ENCODE peak calls at places on chromosome 14, in six cellular contexts. T is astrocyte of the spinal cord, C is choroid plexus epithelial cell, R is tibial artery, U is fibroblast of pulmonary artery, D is A673. E is an unnamed sample.
A peak's percentile ranks its signal among the peaks of the same experiment; 100 is the strongest.

GRCh38 chr14:54447231-54447692 is 6.1 kb upstream of the CNIH1 start:
- DNase-seq in T (no peak), C (peak; percentile 89), R (no peak), U (peak; percentile 92), D (no peak), E (peak; percentile 53)

GRCh38 chr14:37429618-37430017 is 165.4 kb downstream of the FOXA1 start:
- DNase-seq in T (no peak), C (no peak), R (no peak), U (no peak), D (no peak), E (no peak)

GRCh38 chr14:30558675-30559555 is at the start of gene G2E3:
- DNase-seq in T (peak; percentile 86), C (peak; percentile 87), R (peak; percentile 91), U (peak; percentile 84), D (peak; percentile 95), E (peak; percentile 80)

GRCh38 chr14:77390188-77390587 is 13.0 kb downstream of the SAMD15 start:
- DNase-seq in T (no peak), C (no peak), R (no peak), U (no peak), D (no peak), E (no peak)

GRCh38 chr14:22838631-22839041 is 2.3 kb downstream of the MMP14 start:
- DNase-seq in T (peak; percentile 80), C (peak; percentile 80), R (no peak), U (peak; percentile 75), D (no peak), E (peak; percentile 65)

GRCh38 chr14:95453713-95453980 is 62.8 kb downstream of the SYNE3 start:
- DNase-seq in T (no peak), C (no peak), R (no peak), U (no peak), D (no peak), E (no peak)

GRCh38 chr14:94689218-94689984 is 77.2 kb downstream of the SERPINA3 start:
- DNase-seq in T (peak; percentile 53), C (peak; percentile 61), R (peak; percentile 72), U (peak; percentile 53), D (peak; percentile 77), E (peak; percentile 48)

GRCh38 chr14:102991376-102991775 is 66.0 kb downstream of the CDC42BPB start:
- DNase-seq in T (no peak), C (no peak), R (no peak), U (no peak), D (no peak), E (no peak)

GRCh38 chr14:54398028-54398368 is 1.2 kb downstream of the CDKN3 start:
- DNase-seq in T (no peak), C (no peak), R (no peak), U (no peak), D (no peak), E (no peak)

GRCh38 chr14:28769358-28769757 is 2.8 kb downstream of the FOXG1 start:
- DNase-seq in T (no peak), C (no peak), R (no peak), U (no peak), D (no peak), E (no peak)

GRCh38 chr14:23895480-23895879 is 58.1 kb upstream of the DHRS4 start:
- DNase-seq in T (no peak), C (peak; percentile 4), R (no peak), U (peak; percentile 11), D (peak; percentile 14), E (peak; percentile 52)

GRCh38 chr14:36091096-36091495 is 85.4 kb downstream of the PTCSC3 start:
- DNase-seq in T (peak; percentile 94), C (peak; percentile 41), R (no peak), U (peak; percentile 4), D (peak; percentile 35), E (peak; percentile 7)

GRCh38 chr14:75127903-75128595 is 1.2 kb upstream of the NEK9 start:
- DNase-seq in T (no peak), C (no peak), R (no peak), U (no peak), D (no peak), E (no peak)

GRCh38 chr14:44914849-44915248 is 46.9 kb downstream of the KLHL28 start:
- DNase-seq in T (peak; percentile 9), C (peak; percentile 79), R (no peak), U (peak; percentile 47), D (no peak), E (peak; percentile 75)

GRCh38 chr14:102793531-102794328 is 16.5 kb downstream of the TRAF3 start:
- DNase-seq in T (no peak), C (no peak), R (no peak), U (no peak), D (no peak), E (no peak)

GRCh38 chr14:45135181-45135580 is 549 bp upstream of the FANCM start:
- DNase-seq in T (peak; percentile 67), C (peak; percentile 60), R (no peak), U (peak; percentile 41), D (peak; percentile 5), E (peak; percentile 61)

GRCh38 chr14:38880643-38881567 is 222.1 kb downstream of the SEC23A start:
- DNase-seq in T (no peak), C (no peak), R (no peak), U (peak; percentile 44), D (peak; percentile 27), E (no peak)

GRCh38 chr14:99550387-99550992 is 53.5 kb downstream of the CCDC85C start:
- DNase-seq in T (no peak), C (no peak), R (no peak), U (no peak), D (no peak), E (no peak)

GRCh38 chr14:64763801-64764511 is 59.7 kb downstream of the PLEKHG3 start:
- DNase-seq in T (peak; percentile 41), C (peak; percentile 46), R (peak; percentile 77), U (peak; percentile 54), D (peak; percentile 60), E (peak; percentile 56)

GRCh38 chr14:92366237-92366636 is 43.3 kb downstream of the SLC24A4 start:
- DNase-seq in T (no peak), C (no peak), R (no peak), U (no peak), D (no peak), E (no peak)

GRCh38 chr14:68234101-68234905 is 414.7 kb downstream of the RAD51B start:
- DNase-seq in T (no peak), C (no peak), R (no peak), U (no peak), D (no peak), E (no peak)

GRCh38 chr14:72104011-72104613 is 171.9 kb downstream of the RGS6 start:
- DNase-seq in T (no peak), C (peak; percentile 1), R (no peak), U (no peak), D (peak; percentile 52), E (no peak)

GRCh38 chr14:102776761-102777710 is at the start of gene TRAF3:
- DNase-seq in T (peak; percentile 58), C (peak; percentile 77), R (peak; percentile 74), U (peak; percentile 79), D (peak; percentile 73), E (peak; percentile 72)

GRCh38 chr14:61780125-61780524 is 17.9 kb downstream of the SNAPC1 start:
- DNase-seq in T (no peak), C (no peak), R (no peak), U (no peak), D (no peak), E (no peak)

GRCh38 chr14:90671382-90671781 is 144.8 kb downstream of the TTC7B start:
- DNase-seq in T (no peak), C (no peak), R (no peak), U (no peak), D (no peak), E (no peak)

GRCh38 chr14:106875503-106875902 is 1349.1 kb downstream of the TMEM121 start:
- DNase-seq in T (no peak), C (no peak), R (no peak), U (no peak), D (peak; percentile 47), E (no peak)

GRCh38 chr14:50985816-50986396 is 41.6 kb upstream of the PYGL start:
- DNase-seq in T (no peak), C (no peak), R (no peak), U (no peak), D (no peak), E (no peak)

GRCh38 chr14:52848626-52849025 is 57.2 kb upstream of the GNPNAT1 start:
- DNase-seq in T (peak; percentile 61), C (peak; percentile 74), R (no peak), U (no peak), D (no peak), E (no peak)

GRCh38 chr14:52845079-52845478 is 53.7 kb upstream of the GNPNAT1 start:
- DNase-seq in T (no peak), C (no peak), R (no peak), U (no peak), D (no peak), E (no peak)

GRCh38 chr14:52840916-52841315 is 49.5 kb upstream of the GNPNAT1 start:
- DNase-seq in T (peak; percentile 57), C (peak; percentile 52), R (peak; percentile 68), U (peak; percentile 68), D (peak; percentile 47), E (peak; percentile 74)

GRCh38 chr14:52844262-52845060 is 53.1 kb upstream of the GNPNAT1 start:
- DNase-seq in T (no peak), C (peak; percentile 40), R (no peak), U (no peak), D (no peak), E (peak; percentile 51)
- H3K4me3 ChIP-seq in T (no peak overlapping the region), C (no peak overlapping the region), R (no peak overlapping the region), U (no peak overlapping the region), D (no peak overlapping the region), E (no peak overlapping the region)

GRCh38 chr14:104115691-104116543 is 22.5 kb upstream of the KIF26A start:
- DNase-seq in T (no peak), C (no peak), R (peak; percentile 61), U (no peak), D (no peak), E (no peak)
- H3K4me3 ChIP-seq in T (no peak overlapping the region), C (peak overlapping the region; percentile 20), R (peak overlapping the region; percentile 50), U (peak overlapping the region; percentile 17), D (peak overlapping the region; percentile 37), E (peak overlapping the region; percentile 5)

GRCh38 chr14:101062065-101062450 is 158.5 kb upstream of the RTL1 start:
- DNase-seq in T (no peak), C (no peak), R (peak; percentile 55), U (no peak), D (no peak), E (no peak)
- H3K4me3 ChIP-seq in T (no peak overlapping the region), C (no peak overlapping the region), R (no peak overlapping the region), U (no peak overlapping the region), D (no peak overlapping the region), E (no peak overlapping the region)

GRCh38 chr14:33678012-33678411 is 272.9 kb downstream of the EGLN3 start:
- DNase-seq in T (no peak), C (no peak), R (no peak), U (no peak), D (no peak), E (no peak)

GRCh38 chr14:33679025-33679424 is 271.8 kb downstream of the EGLN3 start:
- DNase-seq in T (no peak), C (no peak), R (no peak), U (no peak), D (no peak), E (no peak)

GRCh38 chr14:33674716-33675115 is 276.2 kb downstream of the EGLN3 start:
- DNase-seq in T (no peak), C (no peak), R (no peak), U (no peak), D (no peak), E (no peak)

GRCh38 chr14:33676135-33676566 is 274.7 kb downstream of the EGLN3 start:
- DNase-seq in T (peak; percentile 70), C (peak; percentile 81), R (no peak), U (peak; percentile 58), D (peak; percentile 74), E (peak; percentile 56)

GRCh38 chr14:33675415-33676130 is 275.3 kb downstream of the EGLN3 start:
- DNase-seq in T (no peak), C (peak; percentile 19), R (no peak), U (no peak), D (no peak), E (peak; percentile 24)
- H3K4me3 ChIP-seq in T (no peak overlapping the region), C (no peak overlapping the region), R (no peak overlapping the region), U (no peak overlapping the region), D (no peak overlapping the region), E (no peak overlapping the region)

GRCh38 chr14:63759454-63759853 is 31.6 kb upstream of the SGPP1 start:
- DNase-seq in T (peak; percentile 4), C (peak; percentile 52), R (no peak), U (peak; percentile 13), D (no peak), E (peak; percentile 35)
- H3K4me3 ChIP-seq in T (no peak overlapping the region), C (peak overlapping the region; percentile 28), R (no peak overlapping the region), U (no peak overlapping the region), D (no peak overlapping the region), E (no peak overlapping the region)

E was measured in fibroblast of the aortic adventitia.